ENCODE peak calls at places on chromosomes 12 and 14, in nine cellular contexts. One of them, this sample, is unnamed.
A peak's percentile ranks its signal among the peaks of the same experiment; 100 is the strongest.

GRCh38 chr12:5511256-5511643 is 79.3 kb downstream of the NTF3 start:
- DNase-seq in esophagus squamous epithelium: no peak
- DNase-seq in CD4-positive, alpha-beta T cell: no peak
- DNase-seq in fibroblast of lung: no peak
- DNase-seq in CD4-positive, alpha-beta memory T cell: no peak
- DNase-seq in heart right ventricle: no peak
- DNase-seq in dorsolateral prefrontal cortex: no peak
- DNase-seq in CD8-positive, alpha-beta memory T cell: no peak
- DNase-seq in GM23248: no peak
- DNase-seq in this sample: no peak

GRCh38 chr14:64628940-64629403 is 75.3 kb upstream of the PLEKHG3 start:
- DNase-seq in esophagus squamous epithelium: no peak
- DNase-seq in CD4-positive, alpha-beta T cell: no peak
- DNase-seq in fibroblast of lung: peak; percentile 93
- DNase-seq in CD4-positive, alpha-beta memory T cell: no peak
- DNase-seq in heart right ventricle: no peak
- DNase-seq in dorsolateral prefrontal cortex: peak; percentile 70
- DNase-seq in CD8-positive, alpha-beta memory T cell: no peak
- DNase-seq in GM23248: peak; percentile 96
- DNase-seq in this sample: no peak

GRCh38 chr14:61696753-61697318 is 1.5 kb downstream of the HIF1A start:
- DNase-seq in esophagus squamous epithelium: no peak
- DNase-seq in CD4-positive, alpha-beta T cell: no peak
- DNase-seq in fibroblast of lung: no peak
- DNase-seq in CD4-positive, alpha-beta memory T cell: no peak
- DNase-seq in heart right ventricle: no peak
- DNase-seq in dorsolateral prefrontal cortex: no peak
- DNase-seq in CD8-positive, alpha-beta memory T cell: no peak
- DNase-seq in GM23248: peak; percentile 65
- DNase-seq in this sample: no peak

GRCh38 chr12:4293942-4294505 is 20.5 kb downstream of the CCND2 start:
- DNase-seq in esophagus squamous epithelium: no peak
- DNase-seq in CD4-positive, alpha-beta T cell: no peak
- DNase-seq in fibroblast of lung: no peak
- DNase-seq in CD4-positive, alpha-beta memory T cell: no peak
- DNase-seq in heart right ventricle: no peak
- DNase-seq in dorsolateral prefrontal cortex: no peak
- DNase-seq in CD8-positive, alpha-beta memory T cell: no peak
- DNase-seq in GM23248: no peak
- DNase-seq in this sample: no peak

GRCh38 chr12:24960222-24960855 is 11.4 kb upstream of the BCAT1 start:
- DNase-seq in esophagus squamous epithelium: no peak
- DNase-seq in CD4-positive, alpha-beta T cell: no peak
- DNase-seq in fibroblast of lung: peak; percentile 68
- DNase-seq in CD4-positive, alpha-beta memory T cell: no peak
- DNase-seq in heart right ventricle: no peak
- DNase-seq in dorsolateral prefrontal cortex: no peak
- DNase-seq in CD8-positive, alpha-beta memory T cell: no peak
- DNase-seq in GM23248: peak; percentile 83
- DNase-seq in this sample: no peak

GRCh38 chr12:39617887-39618286 is 1.7 kb downstream of the ABCD2 start:
- DNase-seq in esophagus squamous epithelium: no peak
- DNase-seq in CD4-positive, alpha-beta T cell: no peak
- DNase-seq in fibroblast of lung: no peak
- DNase-seq in CD4-positive, alpha-beta memory T cell: no peak
- DNase-seq in heart right ventricle: no peak
- DNase-seq in dorsolateral prefrontal cortex: no peak
- DNase-seq in CD8-positive, alpha-beta memory T cell: no peak
- DNase-seq in GM23248: no peak
- DNase-seq in this sample: no peak

GRCh38 chr14:90576981-90577660 is 180.3 kb downstream of the CALM1 start:
- DNase-seq in esophagus squamous epithelium: no peak
- DNase-seq in CD4-positive, alpha-beta T cell: no peak
- DNase-seq in fibroblast of lung: no peak
- DNase-seq in CD4-positive, alpha-beta memory T cell: no peak
- DNase-seq in heart right ventricle: no peak
- DNase-seq in dorsolateral prefrontal cortex: no peak
- DNase-seq in CD8-positive, alpha-beta memory T cell: no peak
- DNase-seq in GM23248: no peak
- DNase-seq in this sample: no peak

GRCh38 chr14:101593411-101594181 is 32.3 kb downstream of the DIO3 start:
- DNase-seq in esophagus squamous epithelium: no peak
- DNase-seq in CD4-positive, alpha-beta T cell: no peak
- DNase-seq in fibroblast of lung: no peak
- DNase-seq in CD4-positive, alpha-beta memory T cell: no peak
- DNase-seq in heart right ventricle: no peak
- DNase-seq in dorsolateral prefrontal cortex: no peak
- DNase-seq in CD8-positive, alpha-beta memory T cell: no peak
- DNase-seq in GM23248: no peak
- DNase-seq in this sample: no peak

GRCh38 chr14:52663850-52664249 is 31.5 kb downstream of the ERO1A start:
- DNase-seq in esophagus squamous epithelium: no peak
- DNase-seq in CD4-positive, alpha-beta T cell: no peak
- DNase-seq in fibroblast of lung: no peak
- DNase-seq in CD4-positive, alpha-beta memory T cell: no peak
- DNase-seq in heart right ventricle: no peak
- DNase-seq in dorsolateral prefrontal cortex: no peak
- DNase-seq in CD8-positive, alpha-beta memory T cell: no peak
- DNase-seq in GM23248: no peak
- DNase-seq in this sample: no peak

GRCh38 chr12:51371295-51371953 is 19.8 kb downstream of the GALNT6 start:
- DNase-seq in esophagus squamous epithelium: no peak
- DNase-seq in CD4-positive, alpha-beta T cell: no peak
- DNase-seq in fibroblast of lung: peak; percentile 97
- DNase-seq in CD4-positive, alpha-beta memory T cell: no peak
- DNase-seq in heart right ventricle: no peak
- DNase-seq in dorsolateral prefrontal cortex: no peak
- DNase-seq in CD8-positive, alpha-beta memory T cell: no peak
- DNase-seq in GM23248: peak; percentile 98
- DNase-seq in this sample: peak; percentile 62

GRCh38 chr14:20438664-20439063 is 2.7 kb upstream of the KLHL33 start:
- DNase-seq in esophagus squamous epithelium: no peak
- DNase-seq in CD4-positive, alpha-beta T cell: no peak
- DNase-seq in fibroblast of lung: no peak
- DNase-seq in CD4-positive, alpha-beta memory T cell: no peak
- DNase-seq in heart right ventricle: no peak
- DNase-seq in dorsolateral prefrontal cortex: no peak
- DNase-seq in CD8-positive, alpha-beta memory T cell: no peak
- DNase-seq in GM23248: no peak
- DNase-seq in this sample: no peak

GRCh38 chr14:38098074-38098846 is 109.4 kb upstream of the SSTR1 start:
- DNase-seq in esophagus squamous epithelium: no peak
- DNase-seq in CD4-positive, alpha-beta T cell: no peak
- DNase-seq in fibroblast of lung: peak; percentile 77
- DNase-seq in CD4-positive, alpha-beta memory T cell: no peak
- DNase-seq in heart right ventricle: no peak
- DNase-seq in dorsolateral prefrontal cortex: no peak
- DNase-seq in CD8-positive, alpha-beta memory T cell: no peak
- DNase-seq in GM23248: peak; percentile 88
- DNase-seq in this sample: no peak

GRCh38 chr12:68963456-68963859 is 30.5 kb upstream of the CPM start:
- DNase-seq in esophagus squamous epithelium: no peak
- DNase-seq in CD4-positive, alpha-beta T cell: no peak
- DNase-seq in fibroblast of lung: no peak
- DNase-seq in CD4-positive, alpha-beta memory T cell: no peak
- DNase-seq in heart right ventricle: no peak
- DNase-seq in dorsolateral prefrontal cortex: no peak
- DNase-seq in CD8-positive, alpha-beta memory T cell: no peak
- DNase-seq in GM23248: no peak
- DNase-seq in this sample: no peak

GRCh38 chr12:124744659-124745467 is 118.8 kb downstream of the SCARB1 start:
- DNase-seq in esophagus squamous epithelium: no peak
- DNase-seq in CD4-positive, alpha-beta T cell: no peak
- DNase-seq in fibroblast of lung: no peak
- DNase-seq in CD4-positive, alpha-beta memory T cell: no peak
- DNase-seq in heart right ventricle: no peak
- DNase-seq in dorsolateral prefrontal cortex: no peak
- DNase-seq in CD8-positive, alpha-beta memory T cell: no peak
- DNase-seq in GM23248: peak; percentile 48
- DNase-seq in this sample: no peak

GRCh38 chr12:26280869-26281268 is 85.5 kb downstream of the SSPN start:
- DNase-seq in esophagus squamous epithelium: no peak
- DNase-seq in CD4-positive, alpha-beta T cell: no peak
- DNase-seq in fibroblast of lung: no peak
- DNase-seq in CD4-positive, alpha-beta memory T cell: no peak
- DNase-seq in heart right ventricle: no peak
- DNase-seq in dorsolateral prefrontal cortex: no peak
- DNase-seq in CD8-positive, alpha-beta memory T cell: no peak
- DNase-seq in GM23248: no peak
- DNase-seq in this sample: no peak

GRCh38 chr12:26278666-26279065 is 83.3 kb downstream of the SSPN start:
- DNase-seq in esophagus squamous epithelium: no peak
- DNase-seq in CD4-positive, alpha-beta T cell: no peak
- DNase-seq in fibroblast of lung: no peak
- DNase-seq in CD4-positive, alpha-beta memory T cell: no peak
- DNase-seq in heart right ventricle: no peak
- DNase-seq in dorsolateral prefrontal cortex: no peak
- DNase-seq in CD8-positive, alpha-beta memory T cell: no peak
- DNase-seq in GM23248: no peak
- DNase-seq in this sample: no peak

GRCh38 chr12:26278266-26278665 is 82.9 kb downstream of the SSPN start:
- DNase-seq in esophagus squamous epithelium: no peak
- DNase-seq in CD4-positive, alpha-beta T cell: no peak
- DNase-seq in fibroblast of lung: no peak
- DNase-seq in CD4-positive, alpha-beta memory T cell: no peak
- DNase-seq in heart right ventricle: no peak
- DNase-seq in dorsolateral prefrontal cortex: no peak
- DNase-seq in CD8-positive, alpha-beta memory T cell: no peak
- DNase-seq in GM23248: no peak
- DNase-seq in this sample: no peak

GRCh38 chr12:26281320-26281719 is 85.9 kb downstream of the SSPN start:
- DNase-seq in esophagus squamous epithelium: no peak
- DNase-seq in CD4-positive, alpha-beta T cell: no peak
- DNase-seq in fibroblast of lung: peak; percentile 31
- DNase-seq in CD4-positive, alpha-beta memory T cell: no peak
- DNase-seq in heart right ventricle: no peak
- DNase-seq in dorsolateral prefrontal cortex: no peak
- DNase-seq in CD8-positive, alpha-beta memory T cell: no peak
- DNase-seq in GM23248: peak; percentile 61
- DNase-seq in this sample: peak; percentile 56

DNA sequence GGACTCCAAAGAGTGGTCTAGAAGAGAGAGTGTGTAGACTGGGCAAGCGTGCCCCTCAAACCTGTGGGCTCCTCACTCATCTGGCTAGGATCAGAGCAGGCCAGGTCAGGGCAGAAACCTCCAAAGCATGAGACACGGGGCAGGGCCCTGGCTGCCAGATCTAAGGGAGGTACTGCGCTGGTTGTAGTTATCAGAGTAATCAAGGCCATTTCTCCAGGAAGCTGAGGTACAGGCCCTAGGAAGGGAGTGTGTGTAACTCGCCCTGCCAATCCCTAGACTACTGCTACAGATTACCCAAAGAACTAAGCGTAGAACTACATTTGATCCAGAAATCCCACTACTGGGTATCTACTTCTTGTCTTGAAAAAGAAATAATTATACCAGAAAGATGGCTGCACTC is 84.5 kb downstream of the SSPN start:
- DNase-seq in esophagus squamous epithelium: no peak
- DNase-seq in CD4-positive, alpha-beta T cell: no peak
- DNase-seq in fibroblast of lung: no peak
- DNase-seq in CD4-positive, alpha-beta memory T cell: no peak
- DNase-seq in heart right ventricle: no peak
- DNase-seq in dorsolateral prefrontal cortex: no peak
- DNase-seq in CD8-positive, alpha-beta memory T cell: no peak
- DNase-seq in GM23248: no peak
- DNase-seq in this sample: no peak
- H3K27ac ChIP-seq in esophagus squamous epithelium: no peak overlapping the region
- H3K27ac ChIP-seq in CD4-positive, alpha-beta T cell: no peak overlapping the region
- H3K27ac ChIP-seq in fibroblast of lung: no peak overlapping the region
- H3K27ac ChIP-seq in CD4-positive, alpha-beta memory T cell: no peak overlapping the region
- H3K27ac ChIP-seq in heart right ventricle: no peak overlapping the region
- H3K27ac ChIP-seq in dorsolateral prefrontal cortex: no peak overlapping the region
- H3K27ac ChIP-seq in CD8-positive, alpha-beta memory T cell: no peak overlapping the region
- H3K27ac ChIP-seq in GM23248: no peak overlapping the region
- H3K27ac ChIP-seq in this sample: no peak overlapping the region

GRCh38 chr14:55513491-55513890 is 66.5 kb upstream of the KTN1 start:
- DNase-seq in esophagus squamous epithelium: no peak
- DNase-seq in CD4-positive, alpha-beta T cell: no peak
- DNase-seq in fibroblast of lung: no peak
- DNase-seq in CD4-positive, alpha-beta memory T cell: no peak
- DNase-seq in heart right ventricle: no peak
- DNase-seq in dorsolateral prefrontal cortex: no peak
- DNase-seq in CD8-positive, alpha-beta memory T cell: no peak
- DNase-seq in GM23248: no peak
- DNase-seq in this sample: no peak
- H3K27ac ChIP-seq in esophagus squamous epithelium: no peak overlapping the region
- H3K27ac ChIP-seq in CD4-positive, alpha-beta T cell: no peak overlapping the region
- H3K27ac ChIP-seq in fibroblast of lung: no peak overlapping the region
- H3K27ac ChIP-seq in CD4-positive, alpha-beta memory T cell: no peak overlapping the region
- H3K27ac ChIP-seq in heart right ventricle: no peak overlapping the region
- H3K27ac ChIP-seq in dorsolateral prefrontal cortex: no peak overlapping the region
- H3K27ac ChIP-seq in CD8-positive, alpha-beta memory T cell: no peak overlapping the region
- H3K27ac ChIP-seq in GM23248: no peak overlapping the region
- H3K27ac ChIP-seq in this sample: no peak overlapping the region

DNA sequence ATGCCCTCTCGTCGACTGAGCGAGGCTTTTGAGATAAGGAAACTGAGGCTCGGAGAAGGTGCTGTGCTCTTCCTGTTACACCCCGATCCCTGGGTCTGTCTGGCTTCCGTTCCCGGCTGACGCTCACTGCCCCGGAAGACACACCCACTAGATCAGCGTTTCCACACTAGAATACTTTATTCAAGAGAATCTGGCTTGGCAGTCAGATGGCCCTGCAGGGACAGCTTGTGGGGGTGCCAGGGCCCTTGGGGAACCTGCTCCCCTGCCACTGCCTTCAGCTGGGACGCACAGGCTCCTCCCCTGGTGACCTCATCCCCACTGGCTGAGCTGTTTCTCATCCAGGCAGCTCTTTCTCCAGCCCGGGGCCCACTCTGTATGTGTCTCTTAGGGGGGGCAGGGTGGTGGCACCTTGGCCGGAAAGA is 13.7 kb downstream of the PGF start:
- DNase-seq in esophagus squamous epithelium: no peak
- DNase-seq in CD4-positive, alpha-beta T cell: peak; percentile 46
- DNase-seq in fibroblast of lung: peak; percentile 40
- DNase-seq in CD4-positive, alpha-beta memory T cell: peak; percentile 60
- DNase-seq in heart right ventricle: peak; percentile 67
- DNase-seq in dorsolateral prefrontal cortex: peak; percentile 69
- DNase-seq in CD8-positive, alpha-beta memory T cell: peak; percentile 14
- DNase-seq in GM23248: peak; percentile 80
- DNase-seq in this sample: peak; percentile 83
- H3K27ac ChIP-seq in esophagus squamous epithelium: peak overlapping the region; percentile 89
- H3K27ac ChIP-seq in CD4-positive, alpha-beta T cell: peak overlapping the region; percentile 69
- H3K27ac ChIP-seq in fibroblast of lung: no peak overlapping the region
- H3K27ac ChIP-seq in CD4-positive, alpha-beta memory T cell: peak overlapping the region; percentile 55
- H3K27ac ChIP-seq in heart right ventricle: peak overlapping the region; percentile 86
- H3K27ac ChIP-seq in dorsolateral prefrontal cortex: peak overlapping the region; percentile 92
- H3K27ac ChIP-seq in CD8-positive, alpha-beta memory T cell: peak overlapping the region; percentile 4
- H3K27ac ChIP-seq in GM23248: no peak overlapping the region
- H3K27ac ChIP-seq in this sample: peak overlapping the region; percentile 78

GRCh38 chr12:94171595-94171930 is 23.2 kb downstream of the PLXNC1 start:
- DNase-seq in esophagus squamous epithelium: no peak
- DNase-seq in CD4-positive, alpha-beta T cell: no peak
- DNase-seq in fibroblast of lung: no peak
- DNase-seq in CD4-positive, alpha-beta memory T cell: no peak
- DNase-seq in heart right ventricle: no peak
- DNase-seq in dorsolateral prefrontal cortex: no peak
- DNase-seq in CD8-positive, alpha-beta memory T cell: no peak
- DNase-seq in GM23248: peak; percentile 28
- DNase-seq in this sample: no peak
- H3K27ac ChIP-seq in esophagus squamous epithelium: no peak overlapping the region
- H3K27ac ChIP-seq in CD4-positive, alpha-beta T cell: no peak overlapping the region
- H3K27ac ChIP-seq in fibroblast of lung: no peak overlapping the region
- H3K27ac ChIP-seq in CD4-positive, alpha-beta memory T cell: no peak overlapping the region
- H3K27ac ChIP-seq in heart right ventricle: no peak overlapping the region
- H3K27ac ChIP-seq in dorsolateral prefrontal cortex: no peak overlapping the region
- H3K27ac ChIP-seq in CD8-positive, alpha-beta memory T cell: no peak overlapping the region
- H3K27ac ChIP-seq in GM23248: no peak overlapping the region
- H3K27ac ChIP-seq in this sample: no peak overlapping the region

This sample was measured in right cardiac atrium.